ENCODE peak calls at places on chromosome 2, in eight cellular contexts. One of them, this sample, is unnamed.

GRCh38 chr2:108215794-108216211 is 24.0 kb upstream of the SULT1C3 start:
- DNase-seq in iPS-NIHi11: peak
- DNase-seq in HT-29: peak
- DNase-seq in CD8-positive, alpha-beta memory T cell: no peak
- DNase-seq in NCI-H2081: peak
- DNase-seq in astrocyte of the hippocampus: peak
- DNase-seq in A172: peak
- DNase-seq in astrocyte: peak
- DNase-seq in this sample: peak

GRCh38 chr2:130154773-130155765 is 10.2 kb upstream of the CCDC74B start:
- DNase-seq in iPS-NIHi11: no peak
- DNase-seq in astrocyte: no peak
- DNase-seq in CD8-positive, alpha-beta memory T cell: no peak
- DNase-seq in HT-29: no peak
- DNase-seq in A172: no peak
- DNase-seq in NCI-H2081: no peak
- DNase-seq in astrocyte of the hippocampus: no peak
- DNase-seq in this sample: no peak

GRCh38 chr2:215141706-215142105 is 3.3 kb upstream of the ABCA12 start:
- DNase-seq in HT-29: no peak
- DNase-seq in CD8-positive, alpha-beta memory T cell: no peak
- DNase-seq in iPS-NIHi11: no peak
- DNase-seq in astrocyte: no peak
- DNase-seq in A172: no peak
- DNase-seq in NCI-H2081: no peak
- DNase-seq in astrocyte of the hippocampus: no peak
- DNase-seq in this sample: no peak

GRCh38 chr2:236918513-236918912 is 167.2 kb upstream of the COPS8 start:
- DNase-seq in astrocyte of the hippocampus: no peak
- DNase-seq in NCI-H2081: no peak
- DNase-seq in iPS-NIHi11: no peak
- DNase-seq in HT-29: no peak
- DNase-seq in astrocyte: no peak
- DNase-seq in CD8-positive, alpha-beta memory T cell: no peak
- DNase-seq in A172: no peak
- DNase-seq in this sample: no peak

GRCh38 chr2:145194671-145195070 is 674.8 kb upstream of the ZEB2 start:
- DNase-seq in NCI-H2081: no peak
- DNase-seq in astrocyte of the hippocampus: peak
- DNase-seq in HT-29: no peak
- DNase-seq in astrocyte: no peak
- DNase-seq in CD8-positive, alpha-beta memory T cell: no peak
- DNase-seq in iPS-NIHi11: peak
- DNase-seq in A172: no peak
- DNase-seq in this sample: no peak

GRCh38 chr2:182585430-182585829 is 130.6 kb upstream of the DNAJC10 start:
- DNase-seq in NCI-H2081: no peak
- DNase-seq in CD8-positive, alpha-beta memory T cell: no peak
- DNase-seq in astrocyte of the hippocampus: no peak
- DNase-seq in HT-29: no peak
- DNase-seq in A172: no peak
- DNase-seq in iPS-NIHi11: no peak
- DNase-seq in astrocyte: no peak
- DNase-seq in this sample: no peak

GRCh38 chr2:34316788-34317187 is 717.7 kb upstream of the FAM98A start:
- DNase-seq in astrocyte of the hippocampus: no peak
- DNase-seq in A172: no peak
- DNase-seq in astrocyte: no peak
- DNase-seq in HT-29: no peak
- DNase-seq in NCI-H2081: no peak
- DNase-seq in iPS-NIHi11: no peak
- DNase-seq in CD8-positive, alpha-beta memory T cell: no peak
- DNase-seq in this sample: no peak

GRCh38 chr2:144452169-144453038 is 67.5 kb downstream of the ZEB2 start:
- DNase-seq in NCI-H2081: peak
- DNase-seq in HT-29: no peak
- DNase-seq in astrocyte of the hippocampus: peak
- DNase-seq in A172: peak
- DNase-seq in astrocyte: peak
- DNase-seq in CD8-positive, alpha-beta memory T cell: no peak
- DNase-seq in iPS-NIHi11: peak
- DNase-seq in this sample: no peak

GRCh38 chr2:20516646-20517341 is 69.9 kb downstream of the RHOB start:
- DNase-seq in astrocyte of the hippocampus: peak
- DNase-seq in astrocyte: peak
- DNase-seq in CD8-positive, alpha-beta memory T cell: no peak
- DNase-seq in HT-29: peak
- DNase-seq in NCI-H2081: no peak
- DNase-seq in A172: no peak
- DNase-seq in iPS-NIHi11: no peak
- DNase-seq in this sample: no peak

GRCh38 chr2:236642584-236643291 is 73.1 kb downstream of the ACKR3 start:
- DNase-seq in A172: peak
- DNase-seq in iPS-NIHi11: no peak
- DNase-seq in NCI-H2081: no peak
- DNase-seq in astrocyte of the hippocampus: peak
- DNase-seq in CD8-positive, alpha-beta memory T cell: peak
- DNase-seq in astrocyte: peak
- DNase-seq in HT-29: no peak
- DNase-seq in this sample: peak

This sample was measured in RKO.